ENCODE peak calls at places on chromosomes 6 and 20, in seven cellular contexts. S, T, V, H, R, Q and O are unnamed samples.

GRCh38 chr20:31747640-31748039 is 8.6 kb downstream of the TPX2 start:
- DNase-seq in S (no peak), T (no peak), V (no peak), H (no peak), R (no peak), Q (no peak), O (no peak)

GRCh38 chr6:152897807-152898399 is 84.9 kb downstream of the FBXO5 start:
- DNase-seq in S (peak), T (peak), V (peak), H (peak), R (peak), Q (peak), O (peak)

GRCh38 chr20:61886721-61887658 is 178.7 kb downstream of the TAF4 start:
- DNase-seq in S (peak), T (no peak), V (peak), H (peak), R (peak), Q (no peak), O (peak)

GRCh38 chr6:53956068-53956711 is 155.1 kb upstream of the MLIP start:
- DNase-seq in S (peak), T (no peak), V (peak), H (peak), R (peak), Q (peak), O (peak)

GRCh38 chr6:32046450-32047083 is 8.4 kb downstream of the CYP21A2 start:
- DNase-seq in S (no peak), T (no peak), V (no peak), H (no peak), R (no peak), Q (peak), O (peak)

GRCh38 chr20:53574259-53574789 is 19.3 kb downstream of the ZNF217 start:
- DNase-seq in S (no peak), T (no peak), V (no peak), H (no peak), R (no peak), Q (no peak), O (no peak)

GRCh38 chr6:169789146-169789943 is 37.9 kb downstream of the ERMARD start:
- DNase-seq in S (no peak), T (no peak), V (no peak), H (no peak), R (no peak), Q (no peak), O (no peak)

GRCh38 chr6:39980839-39981580 is 46.7 kb upstream of the MOCS1 start:
- DNase-seq in S (peak), T (no peak), V (peak), H (peak), R (peak), Q (no peak), O (peak)

GRCh38 chr6:100461273-100461919 is 3.3 kb downstream of the SIM1 start:
- DNase-seq in S (no peak), T (no peak), V (no peak), H (no peak), R (no peak), Q (no peak), O (no peak)

GRCh38 chr6:30447237-30447636 is 42.1 kb upstream of the HLA-E start:
- DNase-seq in S (no peak), T (no peak), V (peak), H (no peak), R (no peak), Q (no peak), O (no peak)

GRCh38 chr6:41257369-41258195 is 28.9 kb downstream of the TREM1 start:
- DNase-seq in S (no peak), T (no peak), V (peak), H (peak), R (no peak), Q (no peak), O (no peak)

GRCh38 chr6:95231416-95231815 is 345.9 kb upstream of the MANEA start:
- DNase-seq in S (no peak), T (no peak), V (no peak), H (no peak), R (no peak), Q (no peak), O (no peak)

GRCh38 chr20:12575352-12576095 is 433.2 kb upstream of the SPTLC3 start:
- DNase-seq in S (no peak), T (no peak), V (no peak), H (no peak), R (no peak), Q (peak), O (no peak)

GRCh38 chr20:49420811-49421295 is 61.6 kb downstream of the KCNB1 start:
- DNase-seq in S (no peak), T (no peak), V (no peak), H (no peak), R (no peak), Q (no peak), O (no peak)

GRCh38 chr6:156767603-156768467 is 9.3 kb upstream of the ARID1B start:
- DNase-seq in S (no peak), T (no peak), V (no peak), H (no peak), R (peak), Q (no peak), O (no peak)

GRCh38 chr6:100001915-100002388 is 7.9 kb upstream of the MCHR2 start:
- DNase-seq in S (peak), T (peak), V (peak), H (peak), R (peak), Q (no peak), O (peak)

GRCh38 chr20:32574296-32575226 is 10.6 kb downstream of the NOL4L start:
- DNase-seq in S (no peak), T (peak), V (peak), H (peak), R (peak), Q (no peak), O (peak)

GRCh38 chr20:63706027-63706695 is 1.6 kb downstream of the ARFRP1 start:
- DNase-seq in S (no peak), T (no peak), V (no peak), H (no peak), R (no peak), Q (no peak), O (no peak)

GRCh38 chr20:17734374-17734773 is 34.6 kb downstream of the BANF2 start:
- DNase-seq in S (no peak), T (no peak), V (no peak), H (no peak), R (no peak), Q (no peak), O (no peak)

GRCh38 chr20:51003776-51004175 is 19.1 kb downstream of the KCNG1 start:
- DNase-seq in S (no peak), T (no peak), V (no peak), H (no peak), R (no peak), Q (no peak), O (no peak)

GRCh38 chr6:13378669-13379590 is 50.6 kb upstream of the TBC1D7 start:
- DNase-seq in S (no peak), T (no peak), V (no peak), H (no peak), R (no peak), Q (no peak), O (no peak)

GRCh38 chr6:37209461-37210205 is 39.7 kb downstream of the PIM1 start:
- DNase-seq in S (no peak), T (no peak), V (no peak), H (no peak), R (no peak), Q (no peak), O (no peak)

GRCh38 chr6:3743541-3743940 is 8.0 kb downstream of the PXDC1 start:
- DNase-seq in S (no peak), T (no peak), V (no peak), H (no peak), R (no peak), Q (no peak), O (no peak)

GRCh38 chr20:33789109-33789857 is 21.9 kb upstream of the CHMP4B start:
- DNase-seq in S (no peak), T (no peak), V (peak), H (peak), R (no peak), Q (no peak), O (peak)

GRCh38 chr20:3101737-3102574 is 17.4 kb upstream of the AVP start:
- DNase-seq in S (no peak), T (peak), V (no peak), H (no peak), R (no peak), Q (no peak), O (no peak)

GRCh38 chr6:161882196-161882595 is 608.3 kb upstream of the AGPAT4 start:
- DNase-seq in S (no peak), T (no peak), V (no peak), H (no peak), R (no peak), Q (no peak), O (no peak)